ENCODE peak calls at places on chromosomes 13 and 19, in four cellular contexts. S is cardiac muscle cell; E is stimulated activated CD4-positive, alpha-beta T cell treated with anti-CD3 and anti-CD28 coated beads, Interleukin-2, amount 100 ng/mL, for 48 hours; I is right cardiac atrium. F is an unnamed sample.

GRCh38 chr13:113814435-113814821 is 49.4 kb downstream of the GAS6 start:
- DNase-seq in E (no peak), S (no peak), I (peak), F (no peak)

GRCh38 chr13:53822136-53822535 is 793.5 kb downstream of the OLFM4 start:
- DNase-seq in I (no peak), S (no peak), E (no peak), F (no peak)

GRCh38 chr13:51552027-51552426 is 32.2 kb upstream of the WDFY2 start:
- DNase-seq in E (no peak), I (no peak), S (no peak), F (no peak)

GRCh38 chr19:19111138-19111835 is 27.0 kb downstream of the TMEM161A start:
- DNase-seq in E (no peak), S (no peak), I (no peak), F (no peak)

GRCh38 chr19:43782311-43782660 is 1.5 kb upstream of the KCNN4 start:
- DNase-seq in S (no peak), I (no peak), E (no peak), F (no peak)

GRCh38 chr19:47145639-47146486 is 15.2 kb downstream of the SAE1 start:
- DNase-seq in E (no peak), I (no peak), S (no peak), F (no peak)

GRCh38 chr19:27971071-27971470 is 1241.9 kb downstream of the UQCRFS1 start:
- DNase-seq in I (no peak), E (no peak), S (peak), F (no peak)

GRCh38 chr19:33814181-33815165 is 17.8 kb downstream of the KCTD15 start:
- DNase-seq in S (no peak), E (no peak), I (peak), F (no peak)

GRCh38 chr13:72728290-72728605 is 525 bp downstream of the BORA start:
- DNase-seq in I (no peak), S (no peak), E (no peak), F (no peak)

GRCh38 chr19:51020988-51021651 is 1.6 kb upstream of the KLK10 start:
- DNase-seq in E (no peak), S (peak), I (no peak), F (peak)

GRCh38 chr13:113519556-113519955 is 29.0 kb upstream of the DCUN1D2 start:
- DNase-seq in S (no peak), E (no peak), I (peak), F (no peak)

GRCh38 chr19:31121501-31121900 is 227.7 kb downstream of the TSHZ3 start:
- DNase-seq in S (no peak), I (no peak), E (no peak), F (no peak)

GRCh38 chr19:43594710-43595604 is 977 bp downstream of the IRGQ start:
- DNase-seq in S (peak), E (peak), I (peak), F (peak)

GRCh38 chr19:39998511-39998910 is 1.7 kb downstream of the ZNF546 start:
- DNase-seq in S (no peak), I (no peak), E (no peak), F (no peak)

GRCh38 chr19:56639217-56639616 is 3.7 kb upstream of the SMIM17 start:
- DNase-seq in I (no peak), E (no peak), S (peak), F (peak)

GRCh38 chr19:6099037-6099436 is 11.3 kb downstream of the RFX2 start:
- DNase-seq in E (no peak), I (no peak), S (no peak), F (no peak)

GRCh38 chr13:109389456-109389855 is 396.9 kb downstream of the IRS2 start:
- DNase-seq in S (no peak), I (no peak), E (no peak), F (no peak)

GRCh38 chr19:4815426-4816387 is 15.8 kb downstream of the TICAM1 start:
- DNase-seq in E (peak), S (peak), I (peak), F (peak)

GRCh38 chr19:48970139-48970766 is 5.1 kb downstream of the FTL start:
- DNase-seq in I (no peak), E (no peak), S (no peak), F (no peak)

GRCh38 chr13:33649212-33649917 is 168.6 kb upstream of the RFC3 start:
- DNase-seq in S (no peak), I (no peak), E (no peak), F (no peak)

GRCh38 chr19:42216653-42217521 is 590 bp downstream of the DEDD2 start:
- DNase-seq in I (peak), S (peak), E (no peak), F (peak)

GRCh38 chr13:28538932-28539331 is 44.0 kb upstream of the FLT1 start:
- DNase-seq in E (no peak), S (no peak), I (no peak), F (no peak)

F was measured in HAP-1.